ENCODE peak calls at places on chromosome 21, in seven cellular contexts. W is GM23248; M is activated CD4-positive, alpha-beta T cell treated with anti-CD3 and anti-CD28 coated beads, Interleukin-2, amount 50 U/mL, for 4 hours; T is fibroblast of lung; X is CD4-positive, CD25-positive, alpha-beta regulatory T cell; S is HEK293T; J is foreskin fibroblast. C is an unnamed sample.

GRCh38 chr21:29436143-29436542 is 137.4 kb downstream of the BACH1 start:
- DNase-seq in W (no peak), M (peak), T (peak), X (peak), S (no peak), J (peak), C (no peak)

GRCh38 chr21:41813226-41813625 is 46.4 kb upstream of the RIPK4 start:
- DNase-seq in W (no peak), M (no peak), T (no peak), X (no peak), S (no peak), J (no peak), C (no peak)

GRCh38 chr21:40652436-40652835 is 194.5 kb downstream of the DSCAM start:
- DNase-seq in W (no peak), M (no peak), T (no peak), X (no peak), S (no peak), J (no peak), C (no peak)

GRCh38 chr21:25572895-25573310 is 34.4 kb downstream of the MRPL39 start:
- DNase-seq in W (no peak), M (no peak), T (peak), X (no peak), S (no peak), J (no peak), C (peak)

GRCh38 chr21:34894401-34894800 is 154.7 kb downstream of the RUNX1 start:
- DNase-seq in W (no peak), M (no peak), T (no peak), X (no peak), S (no peak), J (no peak), C (no peak)

GRCh38 chr21:38386967-38387366 is 111.3 kb downstream of the ERG start:
- DNase-seq in W (peak), M (no peak), T (no peak), X (no peak), S (no peak), J (no peak), C (no peak)

GRCh38 chr21:33313183-33313582 is 11.6 kb upstream of the IFNAR1 start:
- DNase-seq in W (no peak), M (no peak), T (no peak), X (no peak), S (no peak), J (no peak), C (no peak)

GRCh38 chr21:37225440-37225839 is 41.7 kb downstream of the VPS26C start:
- DNase-seq in W (no peak), M (peak), T (no peak), X (no peak), S (no peak), J (no peak), C (no peak)

GRCh38 chr21:15436031-15436430 is 293.8 kb upstream of the USP25 start:
- DNase-seq in W (no peak), M (no peak), T (no peak), X (no peak), S (no peak), J (no peak), C (no peak)

GRCh38 chr21:38440746-38441145 is 57.5 kb downstream of the ERG start:
- DNase-seq in W (peak), M (no peak), T (peak), X (no peak), S (no peak), J (no peak), C (peak)

GRCh38 chr21:24938592-24938991 is 668.7 kb downstream of the MRPL39 start:
- DNase-seq in W (no peak), M (no peak), T (no peak), X (no peak), S (no peak), J (no peak), C (no peak)

GRCh38 chr21:36684957-36685714 is 13.8 kb upstream of the SIM2 start:
- DNase-seq in W (no peak), M (no peak), T (no peak), X (no peak), S (no peak), J (no peak), C (no peak)

GRCh38 chr21:44987301-44987885 is 47.6 kb downstream of the SLX9 start:
- DNase-seq in W (no peak), M (no peak), T (no peak), X (no peak), S (no peak), J (no peak), C (no peak)

GRCh38 chr21:41141031-41141457 is 26.9 kb upstream of the BACE2 start:
- DNase-seq in W (peak), M (no peak), T (no peak), X (no peak), S (no peak), J (no peak), C (peak)

GRCh38 chr21:41711416-41712023 is 55.3 kb downstream of the RIPK4 start:
- DNase-seq in W (no peak), M (no peak), T (no peak), X (no peak), S (no peak), J (no peak), C (no peak)

GRCh38 chr21:37845535-37845934 is 70.7 kb downstream of the KCNJ6 start:
- DNase-seq in W (no peak), M (no peak), T (no peak), X (no peak), S (no peak), J (no peak), C (no peak)